ENCODE peak calls at places on chromosomes 5 and 9, in five cellular contexts. One of them, this sample, is unnamed.

GRCh38 chr5:172334641-172335040 is 51.1 kb upstream of the UBTD2 start:
- DNase-seq in uterus: no peak
- DNase-seq in epithelial cell of esophagus: no peak
- DNase-seq in right lobe of liver: no peak
- DNase-seq in B cell: no peak
- DNase-seq in this sample: no peak

GRCh38 chr5:116492776-116493175 is 81.8 kb downstream of the SEMA6A start:
- DNase-seq in B cell: no peak
- DNase-seq in uterus: no peak
- DNase-seq in epithelial cell of esophagus: peak
- DNase-seq in right lobe of liver: no peak
- DNase-seq in this sample: no peak

GRCh38 chr5:143054480-143054941 is 284.3 kb downstream of the ARHGAP26 start:
- DNase-seq in right lobe of liver: no peak
- DNase-seq in uterus: no peak
- DNase-seq in B cell: no peak
- DNase-seq in epithelial cell of esophagus: no peak
- DNase-seq in this sample: no peak

GRCh38 chr5:157651623-157652376 is 438 bp downstream of the SOX30 start:
- DNase-seq in B cell: peak
- DNase-seq in epithelial cell of esophagus: peak
- DNase-seq in right lobe of liver: peak
- DNase-seq in uterus: peak
- DNase-seq in this sample: no peak

GRCh38 chr5:124372457-124372856 is 374.0 kb downstream of the ZNF608 start:
- DNase-seq in B cell: no peak
- DNase-seq in epithelial cell of esophagus: no peak
- DNase-seq in uterus: peak
- DNase-seq in right lobe of liver: no peak
- DNase-seq in this sample: no peak

GRCh38 chr5:181086410-181087229 is 44.3 kb downstream of the OR2V1 start:
- DNase-seq in right lobe of liver: no peak
- DNase-seq in uterus: no peak
- DNase-seq in B cell: no peak
- DNase-seq in epithelial cell of esophagus: no peak
- DNase-seq in this sample: no peak

GRCh38 chr9:8136477-8136876 is 336.9 kb upstream of the DMAC1 start:
- DNase-seq in right lobe of liver: no peak
- DNase-seq in epithelial cell of esophagus: no peak
- DNase-seq in B cell: no peak
- DNase-seq in uterus: no peak
- DNase-seq in this sample: no peak

GRCh38 chr5:154284433-154284832 is 93.9 kb downstream of the GALNT10 start:
- DNase-seq in uterus: no peak
- DNase-seq in epithelial cell of esophagus: no peak
- DNase-seq in right lobe of liver: no peak
- DNase-seq in B cell: peak
- DNase-seq in this sample: no peak

GRCh38 chr9:110802416-110803035 is 133.9 kb downstream of the MUSK start:
- DNase-seq in B cell: no peak
- DNase-seq in epithelial cell of esophagus: no peak
- DNase-seq in uterus: no peak
- DNase-seq in right lobe of liver: no peak
- DNase-seq in this sample: no peak

GRCh38 chr9:90458485-90458884 is 184.1 kb downstream of the DIRAS2 start:
- DNase-seq in uterus: no peak
- DNase-seq in epithelial cell of esophagus: no peak
- DNase-seq in B cell: no peak
- DNase-seq in right lobe of liver: peak
- DNase-seq in this sample: no peak

GRCh38 chr5:168409601-168410458 is 76.4 kb upstream of the RARS1 start:
- DNase-seq in uterus: no peak
- DNase-seq in right lobe of liver: no peak
- DNase-seq in B cell: no peak
- DNase-seq in epithelial cell of esophagus: peak
- DNase-seq in this sample: no peak

GRCh38 chr5:15790446-15791005 is 290.5 kb downstream of the FBXL7 start:
- DNase-seq in B cell: no peak
- DNase-seq in uterus: no peak
- DNase-seq in epithelial cell of esophagus: no peak
- DNase-seq in right lobe of liver: no peak
- DNase-seq in this sample: no peak

GRCh38 chr9:4494337-4494736 is 4.1 kb downstream of the SLC1A1 start:
- DNase-seq in right lobe of liver: no peak
- DNase-seq in B cell: no peak
- DNase-seq in uterus: no peak
- DNase-seq in epithelial cell of esophagus: no peak
- DNase-seq in this sample: no peak

GRCh38 chr5:172782169-172783039 is 11.4 kb upstream of the DUSP1 start:
- DNase-seq in epithelial cell of esophagus: peak
- DNase-seq in uterus: no peak
- DNase-seq in right lobe of liver: no peak
- DNase-seq in B cell: no peak
- DNase-seq in this sample: no peak

GRCh38 chr5:37955748-37956147 is 115.9 kb upstream of the GDNF start:
- DNase-seq in right lobe of liver: no peak
- DNase-seq in B cell: no peak
- DNase-seq in uterus: no peak
- DNase-seq in epithelial cell of esophagus: no peak
- DNase-seq in this sample: no peak

GRCh38 chr9:93130861-93131481 is 3.1 kb downstream of the NINJ1 start:
- DNase-seq in epithelial cell of esophagus: no peak
- DNase-seq in uterus: peak
- DNase-seq in B cell: no peak
- DNase-seq in right lobe of liver: peak
- DNase-seq in this sample: peak

GRCh38 chr9:129750010-129750409 is 2.8 kb downstream of the PTGES start:
- DNase-seq in uterus: no peak
- DNase-seq in epithelial cell of esophagus: peak
- DNase-seq in B cell: peak
- DNase-seq in right lobe of liver: no peak
- DNase-seq in this sample: no peak

DNA sequence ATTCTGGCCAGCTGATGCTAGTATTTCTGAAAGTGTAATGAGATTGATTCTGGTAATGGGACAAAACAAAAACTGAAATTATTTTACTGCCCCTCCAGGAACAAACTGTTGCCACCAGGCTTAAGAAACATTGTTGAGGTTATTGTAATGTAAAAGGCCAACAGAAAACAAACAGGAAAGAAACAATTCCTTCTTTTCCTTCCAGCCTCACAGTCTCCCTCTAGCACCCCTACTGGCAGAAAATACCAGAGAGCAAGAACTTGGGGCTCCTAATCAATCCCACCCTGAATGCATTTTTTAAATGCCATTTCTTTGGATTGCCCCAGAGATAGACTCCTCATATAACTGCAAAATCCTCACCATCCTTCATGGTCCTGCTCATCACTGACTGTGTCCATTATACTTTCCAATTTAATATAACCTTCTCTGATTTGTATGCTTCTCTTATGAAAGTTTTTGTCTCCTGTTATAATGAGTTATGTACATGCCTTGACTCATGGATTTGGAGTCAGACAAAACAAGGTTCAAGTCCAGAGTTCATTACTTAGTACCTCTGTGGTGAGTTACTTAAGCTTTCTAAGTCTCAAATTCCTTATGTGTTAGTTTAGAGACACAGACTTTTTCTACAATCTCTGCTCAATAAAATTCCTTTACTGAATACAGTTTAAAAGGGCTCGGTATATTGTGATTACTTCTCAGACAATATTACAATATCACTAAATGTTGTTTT is 157.9 kb upstream of the FBN2 start:
- DNase-seq in B cell: no peak
- DNase-seq in epithelial cell of esophagus: no peak
- DNase-seq in right lobe of liver: no peak
- DNase-seq in uterus: no peak
- DNase-seq in this sample: no peak
- TF ChIP-seq CTCF in B cell: no peak
- TF ChIP-seq CTCF in epithelial cell of esophagus: peak
- TF ChIP-seq CTCF in right lobe of liver: no peak
- TF ChIP-seq CTCF in uterus: no peak
- TF ChIP-seq CTCF in this sample: peak

DNA sequence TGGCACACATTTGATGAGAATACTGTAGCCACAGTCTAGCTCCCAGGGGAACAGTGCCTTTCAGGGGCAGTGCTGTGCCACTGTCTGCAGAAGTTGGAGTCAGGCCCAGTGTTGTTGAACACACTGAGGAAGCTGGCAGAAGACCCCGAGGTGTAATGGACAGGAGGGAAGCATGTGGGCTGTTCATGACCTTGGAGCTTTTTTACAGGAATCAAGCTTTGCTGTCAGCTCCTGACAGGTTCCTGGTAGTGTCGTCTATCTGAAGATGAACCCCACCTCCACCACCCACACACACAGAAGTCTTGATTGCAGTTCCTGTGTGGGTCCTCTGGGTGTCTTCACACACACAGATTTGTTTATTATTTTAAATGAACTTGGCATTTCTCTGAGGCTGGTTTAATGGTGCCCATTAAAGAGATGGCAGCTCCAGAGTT is 40.3 kb upstream of the TNFAIP8 start:
- DNase-seq in epithelial cell of esophagus: peak
- DNase-seq in B cell: peak
- DNase-seq in uterus: no peak
- DNase-seq in right lobe of liver: peak
- DNase-seq in this sample: no peak
- TF ChIP-seq CTCF in epithelial cell of esophagus: peak
- TF ChIP-seq CTCF in B cell: peak
- TF ChIP-seq CTCF in uterus: no peak
- TF ChIP-seq CTCF in right lobe of liver: peak
- TF ChIP-seq CTCF in this sample: peak

GRCh38 chr9:116191757-116192415 is 38.3 kb downstream of the PAPPA start:
- DNase-seq in epithelial cell of esophagus: no peak
- DNase-seq in uterus: no peak
- DNase-seq in B cell: no peak
- DNase-seq in right lobe of liver: no peak
- DNase-seq in this sample: no peak

GRCh38 chr9:116187570-116188170 is 34.1 kb downstream of the PAPPA start:
- DNase-seq in epithelial cell of esophagus: no peak
- DNase-seq in right lobe of liver: no peak
- DNase-seq in uterus: no peak
- DNase-seq in B cell: no peak
- DNase-seq in this sample: no peak

GRCh38 chr9:116189683-116190082 is 36.1 kb downstream of the PAPPA start:
- DNase-seq in epithelial cell of esophagus: peak
- DNase-seq in right lobe of liver: peak
- DNase-seq in uterus: no peak
- DNase-seq in B cell: no peak
- DNase-seq in this sample: no peak

GRCh38 chr9:116190997-116191396 is 37.4 kb downstream of the PAPPA start:
- DNase-seq in B cell: no peak
- DNase-seq in uterus: no peak
- DNase-seq in right lobe of liver: no peak
- DNase-seq in epithelial cell of esophagus: peak
- DNase-seq in this sample: no peak

DNA sequence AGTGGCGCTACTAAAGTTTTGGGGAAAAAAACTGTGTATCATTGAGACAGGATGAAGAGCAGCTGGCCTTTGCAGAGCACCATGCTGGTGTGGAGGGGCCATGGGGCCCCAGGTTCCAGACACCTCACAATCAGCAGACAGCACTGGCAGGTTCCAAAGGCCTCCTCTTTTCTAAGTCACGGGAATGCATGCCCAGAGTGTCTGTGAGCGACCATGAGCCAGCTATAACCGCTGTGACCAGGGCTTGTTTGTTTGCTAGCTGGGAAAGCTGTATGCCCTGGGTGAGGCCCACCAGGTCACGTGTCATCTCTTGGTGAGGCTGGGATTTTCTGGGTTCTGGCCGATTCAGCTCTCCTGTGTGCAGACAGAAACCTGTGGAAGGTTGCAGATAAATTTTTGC is 37.0 kb downstream of the PAPPA start:
- DNase-seq in B cell: no peak
- DNase-seq in epithelial cell of esophagus: no peak
- DNase-seq in right lobe of liver: no peak
- DNase-seq in uterus: no peak
- DNase-seq in this sample: no peak
- TF ChIP-seq CTCF in B cell: no peak
- TF ChIP-seq CTCF in epithelial cell of esophagus: no peak
- TF ChIP-seq CTCF in right lobe of liver: no peak
- TF ChIP-seq CTCF in uterus: no peak
- TF ChIP-seq CTCF in this sample: no peak

GRCh38 chr9:114285166-114285867 is 37.6 kb upstream of the ORM1 start:
- DNase-seq in B cell: no peak
- DNase-seq in epithelial cell of esophagus: peak
- DNase-seq in uterus: peak
- DNase-seq in right lobe of liver: no peak
- DNase-seq in this sample: peak
- TF ChIP-seq CTCF in B cell: no peak
- TF ChIP-seq CTCF in epithelial cell of esophagus: no peak
- TF ChIP-seq CTCF in uterus: no peak
- TF ChIP-seq CTCF in right lobe of liver: no peak
- TF ChIP-seq CTCF in this sample: peak

GRCh38 chr5:32690153-32690552 is 21.0 kb upstream of the NPR3 start:
- DNase-seq in uterus: no peak
- DNase-seq in right lobe of liver: no peak
- DNase-seq in epithelial cell of esophagus: peak
- DNase-seq in B cell: no peak
- DNase-seq in this sample: no peak
- TF ChIP-seq CTCF in uterus: no peak
- TF ChIP-seq CTCF in right lobe of liver: peak
- TF ChIP-seq CTCF in epithelial cell of esophagus: peak
- TF ChIP-seq CTCF in B cell: no peak
- TF ChIP-seq CTCF in this sample: peak

DNA sequence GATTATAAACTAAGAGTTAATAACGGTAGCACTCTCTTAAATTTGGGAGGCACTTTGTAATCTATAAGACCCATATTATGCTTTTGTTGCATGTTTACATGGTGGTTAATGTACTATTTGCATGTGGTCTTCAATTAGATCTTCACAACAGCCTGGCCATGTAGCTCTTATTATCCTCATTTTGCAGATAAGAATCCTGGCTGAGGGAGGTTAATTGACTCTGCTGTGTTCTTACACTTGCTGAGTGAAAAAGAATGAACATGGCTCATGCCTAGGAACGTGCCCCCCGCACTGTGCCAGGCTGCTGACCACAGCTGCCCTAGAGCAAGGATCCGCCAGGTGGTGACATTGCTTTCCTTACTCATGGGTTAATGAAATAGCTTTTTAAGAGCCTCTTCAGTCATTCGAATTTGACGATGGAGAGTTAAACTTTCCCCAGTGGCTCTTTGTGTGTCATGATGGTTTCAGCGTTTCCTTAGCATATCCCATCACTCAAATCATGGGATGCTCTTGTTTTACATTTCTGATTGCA is 97.9 kb downstream of the CDH6 start:
- DNase-seq in epithelial cell of esophagus: no peak
- DNase-seq in right lobe of liver: no peak
- DNase-seq in B cell: no peak
- DNase-seq in uterus: no peak
- DNase-seq in this sample: no peak
- TF ChIP-seq CTCF in epithelial cell of esophagus: no peak
- TF ChIP-seq CTCF in right lobe of liver: no peak
- TF ChIP-seq CTCF in B cell: no peak
- TF ChIP-seq CTCF in uterus: no peak
- TF ChIP-seq CTCF in this sample: no peak

GRCh38 chr9:35071814-35072460 is 488 bp downstream of the VCP start:
- DNase-seq in B cell: peak
- DNase-seq in right lobe of liver: peak
- DNase-seq in uterus: peak
- DNase-seq in epithelial cell of esophagus: peak
- DNase-seq in this sample: no peak
- TF ChIP-seq CTCF in B cell: peak
- TF ChIP-seq CTCF in right lobe of liver: peak
- TF ChIP-seq CTCF in uterus: peak
- TF ChIP-seq CTCF in epithelial cell of esophagus: no peak
- TF ChIP-seq CTCF in this sample: peak